ENCODE peak calls at places on chromosomes 2 and 18, in ten cellular contexts. I is Peyer's patch; A is CD8-positive, alpha-beta T cell; C is fibroblast of lung; H is GM23248; L is thoracic aorta; M is astrocyte; S is cardiac muscle cell; T is pancreas; V is aorta. F is an unnamed sample. For H3K4me1 and H3K27me3, the result is how much of the 10 kb centered on the place peaks cover.

GRCh38 chr18:32257073-32257780 is 67.4 kb downstream of the MEP1B start:
- DNase-seq in H (no peak), L (no peak), S (no peak), M (no peak), T (no peak), V (no peak), C (no peak), A (no peak), I (no peak), F (no peak)

GRCh38 chr2:145140658-145141057 is 620.7 kb upstream of the ZEB2 start:
- DNase-seq in M (no peak), I (no peak), A (no peak), V (no peak), L (no peak), T (no peak), S (no peak), H (no peak), C (no peak), F (no peak)

GRCh38 chr2:192195548-192196418 is 1.1 kb upstream of the TMEFF2 start:
- DNase-seq in I (peak), V (peak), A (no peak), C (peak), S (peak), M (peak), H (peak), T (peak), L (no peak), F (no peak)

GRCh38 chr2:19361325-19361990 is 3.0 kb upstream of the OSR1 start:
- DNase-seq in A (no peak), L (no peak), H (peak), S (no peak), V (no peak), I (peak), M (no peak), C (peak), T (peak), F (no peak)

GRCh38 chr2:131567891-131568290 is 40.2 kb downstream of the CCDC74A start:
- DNase-seq in M (no peak), I (no peak), T (no peak), A (no peak), S (no peak), V (no peak), C (no peak), L (no peak), H (peak), F (no peak)

GRCh38 chr2:12293868-12294267 is 422.9 kb upstream of the TRIB2 start:
- DNase-seq in C (peak), H (no peak), A (no peak), M (peak), S (no peak), I (no peak), V (no peak), T (no peak), L (no peak), F (no peak)

GRCh38 chr2:42348113-42348805 is 12.8 kb downstream of the COX7A2L start:
- DNase-seq in A (no peak), S (no peak), C (no peak), L (no peak), M (no peak), T (no peak), H (no peak), I (no peak), V (no peak), F (no peak)

GRCh38 chr2:27903649-27904544 is 13.4 kb downstream of the BABAM2 start:
- DNase-seq in I (no peak), C (peak), V (no peak), T (no peak), A (no peak), H (peak), L (no peak), S (no peak), M (peak), F (no peak)

GRCh38 chr18:8097942-8098341 is 511.3 kb upstream of the RAB12 start:
- DNase-seq in A (no peak), H (no peak), C (no peak), L (no peak), M (no peak), S (no peak), V (no peak), T (no peak), I (no peak), F (no peak)

GRCh38 chr2:217798743-217799552 is 203.8 kb downstream of the TNS1 start:
- DNase-seq in L (peak), C (no peak), A (no peak), S (no peak), T (peak), M (no peak), V (peak), H (no peak), I (no peak), F (no peak)

GRCh38 chr2:163748420-163748819 is 12.6 kb upstream of the FIGN start:
- DNase-seq in I (no peak), T (no peak), A (no peak), V (no peak), L (no peak), M (no peak), H (no peak), C (no peak), S (no peak), F (no peak)

GRCh38 chr18:45012286-45012685 is 331.6 kb downstream of the SETBP1 start:
- DNase-seq in I (no peak), T (no peak), C (peak), L (no peak), V (no peak), A (no peak), M (no peak), S (no peak), H (peak), F (no peak)

GRCh38 chr2:218960196-218961165 is 1.0 kb downstream of the CDK5R2 start:
- DNase-seq in L (no peak), A (no peak), H (no peak), V (no peak), C (no peak), T (no peak), S (no peak), M (no peak), I (no peak), F (no peak)

GRCh38 chr2:9029721-9030120 is 26.2 kb upstream of the MBOAT2 start:
- DNase-seq in V (no peak), L (no peak), A (no peak), H (no peak), M (no peak), S (no peak), C (no peak), T (no peak), I (no peak), F (no peak)

GRCh38 chr2:1601064-1601405 is 143.3 kb downstream of the PXDN start:
- DNase-seq in S (no peak), H (no peak), I (peak), M (no peak), V (no peak), L (no peak), C (no peak), T (no peak), A (no peak), F (no peak)

GRCh38 chr2:1600191-1601063 is 143.9 kb downstream of the PXDN start:
- DNase-seq in V (no peak), H (no peak), C (no peak), T (no peak), L (no peak), A (no peak), S (no peak), M (no peak), I (peak), F (no peak)

GRCh38 chr2:1603059-1603458 is 141.3 kb downstream of the PXDN start:
- DNase-seq in S (no peak), T (no peak), I (peak), V (no peak), H (no peak), L (no peak), C (no peak), A (no peak), M (no peak), F (no peak)

GRCh38 chr2:1602359-1603010 is 141.8 kb downstream of the PXDN start:
- DNase-seq in S (no peak), A (no peak), T (no peak), M (no peak), H (no peak), V (no peak), I (peak), L (no peak), C (no peak), F (no peak)

DNA sequence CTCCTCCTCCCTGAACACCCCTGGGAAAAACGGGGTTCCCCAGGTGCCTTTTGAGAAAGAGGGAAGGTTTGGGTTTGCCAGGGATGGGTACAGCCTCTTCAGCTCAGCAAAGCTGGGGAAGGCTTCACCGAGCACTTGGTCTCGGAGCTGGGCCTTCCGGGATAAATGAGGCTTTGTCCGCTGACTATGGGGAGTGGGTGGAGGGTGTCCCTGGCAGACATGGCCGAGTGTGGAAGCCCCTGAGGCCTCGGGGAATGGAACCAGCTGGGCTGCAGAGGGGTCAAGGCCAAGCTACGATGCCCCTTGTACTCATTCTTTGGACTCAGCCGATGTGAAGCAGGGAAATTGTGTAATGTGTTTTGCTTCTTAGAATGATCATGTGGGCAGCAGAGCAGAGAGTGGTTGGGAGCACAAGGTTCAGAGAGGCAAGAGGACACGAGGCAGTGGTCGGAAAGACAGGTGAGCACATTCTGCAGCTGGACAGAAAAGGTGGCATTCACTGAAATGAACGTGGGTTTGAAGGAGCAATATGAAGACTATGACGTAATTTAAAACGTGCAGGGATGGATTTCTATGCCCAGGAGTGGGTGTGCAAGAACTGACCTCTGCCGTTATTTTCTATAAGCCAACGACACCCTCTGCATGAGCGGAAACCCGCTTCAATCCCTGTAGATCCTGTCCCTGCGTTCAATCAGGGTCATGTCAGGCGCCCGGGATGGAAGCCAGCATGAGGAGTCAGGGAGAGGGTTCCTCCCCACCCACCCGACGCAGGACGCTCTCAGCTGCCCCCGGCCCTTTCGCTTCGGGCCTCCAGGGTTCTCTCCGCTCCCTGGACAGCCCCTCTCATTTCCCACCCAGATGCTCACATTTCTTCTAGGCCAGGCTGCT is 142.6 kb downstream of the PXDN start:
- DNase-seq in S (no peak), I (peak), T (no peak), C (no peak), V (no peak), A (no peak), M (no peak), H (no peak), L (no peak), F (no peak)
- H3K4me1 ChIP-seq in S (under half), I (under half), T (under half), C (under half), V (under half), A (under half), M (under half), H (under half), L (under half), F (under half)

GRCh38 chr2:232420463-232421188 is 14.0 kb downstream of the ALPG start:
- DNase-seq in S (peak), A (peak), M (peak), V (no peak), L (no peak), I (peak), H (peak), T (peak), C (peak), F (no peak)

GRCh38 chr2:232421189-232421785 is 14.6 kb downstream of the ALPG start:
- DNase-seq in L (no peak), I (no peak), H (no peak), T (no peak), C (no peak), A (no peak), M (no peak), V (no peak), S (no peak), F (no peak)

GRCh38 chr2:232419245-232420072 is 12.8 kb downstream of the ALPG start:
- DNase-seq in A (no peak), H (no peak), C (no peak), S (peak), T (no peak), L (no peak), V (no peak), M (no peak), I (no peak), F (no peak)

GRCh38 chr2:232420073-232420454 is 13.4 kb downstream of the ALPG start:
- DNase-seq in I (no peak), C (no peak), H (no peak), M (no peak), S (no peak), V (no peak), A (no peak), T (no peak), L (no peak), F (no peak)

DNA sequence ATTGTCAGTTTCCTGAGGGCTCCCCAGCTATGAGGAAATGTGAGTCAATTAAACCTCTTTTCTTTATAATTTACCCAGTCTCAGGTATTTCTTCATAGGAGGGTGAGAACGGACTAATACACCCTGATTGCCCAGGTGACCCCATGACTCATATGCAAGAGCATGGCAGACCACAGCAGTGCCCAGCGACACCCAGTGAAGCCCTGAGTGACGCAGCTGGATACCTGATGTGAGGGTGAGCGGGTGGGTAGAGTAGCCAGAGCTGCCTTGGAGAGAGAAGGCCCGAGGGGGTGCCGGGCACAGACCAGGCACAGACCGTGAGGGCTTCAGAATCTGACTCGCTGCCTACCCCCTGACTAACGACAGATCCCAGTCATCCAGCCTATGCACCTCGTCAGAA is 15.4 kb downstream of the ALPG start:
- DNase-seq in I (no peak), H (no peak), S (no peak), T (no peak), M (no peak), C (no peak), L (no peak), V (no peak), A (no peak), F (no peak)
- H3K27me3 ChIP-seq in I (under half), H (half or more), S (half or more), T (under half), M (half or more), C (half or more), L (under half), V (under half), A (under half), F (under half)

DNA sequence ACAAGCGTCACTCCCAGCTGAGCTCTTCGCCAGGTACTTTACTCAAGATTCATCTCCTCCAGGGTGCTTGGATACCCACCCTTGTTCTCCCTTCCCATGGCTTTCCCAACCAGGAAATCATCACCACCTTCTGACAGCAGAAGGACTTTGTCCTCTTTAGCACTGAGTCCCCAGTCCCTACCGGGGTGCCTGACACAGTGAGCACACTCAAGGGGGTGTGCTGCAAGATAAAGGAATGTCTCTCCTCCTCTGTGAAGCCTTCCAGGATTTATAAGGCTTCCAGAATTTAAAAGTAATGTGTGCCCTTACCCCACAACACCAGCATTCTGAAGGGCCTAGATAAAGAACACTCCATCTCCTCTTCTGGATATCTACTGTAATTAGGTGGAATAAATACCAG is 39.6 kb downstream of the ACVR1 start:
- DNase-seq in S (no peak), L (no peak), T (no peak), V (no peak), M (no peak), A (no peak), I (no peak), C (no peak), H (no peak), F (no peak)
- H3K4me1 ChIP-seq in S (under half), L (under half), T (under half), V (under half), M (half or more), A (under half), I (under half), C (under half), H (under half), F (under half)

GRCh38 chr2:224401641-224402342 is at the start of gene FAM124B:
- DNase-seq in I (no peak), S (no peak), A (peak), C (no peak), V (peak), H (peak), L (peak), M (no peak), T (no peak), F (no peak)

GRCh38 chr2:224400886-224401632 is 848 bp downstream of the FAM124B start:
- DNase-seq in L (no peak), T (no peak), M (no peak), I (no peak), V (no peak), A (peak), S (no peak), H (no peak), C (no peak), F (no peak)

GRCh38 chr2:224400174-224400810 is 1.6 kb downstream of the FAM124B start:
- DNase-seq in A (no peak), S (no peak), L (no peak), M (no peak), V (no peak), C (no peak), H (no peak), I (no peak), T (no peak), F (no peak)

GRCh38 chr2:224395646-224396390 is 6.1 kb downstream of the FAM124B start:
- DNase-seq in S (no peak), L (no peak), T (no peak), A (no peak), I (no peak), M (no peak), C (no peak), H (peak), V (no peak), F (no peak)

GRCh38 chr2:224398289-224398688 is 3.6 kb downstream of the FAM124B start:
- DNase-seq in I (no peak), H (no peak), L (no peak), C (no peak), S (no peak), V (no peak), M (no peak), A (no peak), T (no peak), F (no peak)
- H3K27me3 ChIP-seq in I (under half), H (under half), L (under half), C (under half), S (under half), V (under half), M (under half), A (under half), T (under half), F (under half)

DNA sequence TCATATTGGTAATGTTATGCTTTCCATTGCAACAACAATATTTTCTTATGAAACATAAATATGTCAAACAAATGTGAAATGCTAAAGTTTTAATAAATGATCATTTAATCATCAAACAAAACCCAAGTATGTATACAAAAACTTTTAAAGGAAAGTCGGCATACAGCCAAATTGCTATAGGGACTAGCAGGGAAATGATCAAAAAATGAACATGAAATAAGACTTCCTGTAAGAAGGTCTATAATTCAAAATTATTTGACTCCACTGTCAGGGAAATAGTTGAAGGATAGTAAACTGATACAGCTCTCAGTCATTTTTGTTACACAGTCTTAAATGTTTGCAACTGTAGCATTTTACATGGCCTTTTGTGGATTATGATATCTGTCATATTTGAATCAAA is 13.7 kb downstream of the MEIS1 start:
- DNase-seq in T (no peak), A (no peak), L (no peak), M (no peak), C (no peak), H (no peak), V (no peak), I (no peak), S (no peak), F (no peak)
- H3K4me1 ChIP-seq in T (under half), A (under half), L (under half), M (under half), C (under half), H (under half), V (under half), I (under half), S (under half), F (under half)

GRCh38 chr2:75194184-75194868 is 5.0 kb downstream of the TACR1 start:
- DNase-seq in C (no peak), A (no peak), S (no peak), V (no peak), T (no peak), L (no peak), I (no peak), H (no peak), M (no peak), F (no peak)
- H3K27me3 ChIP-seq in C (under half), A (under half), S (half or more), V (under half), T (under half), L (under half), I (under half), H (under half), M (under half), F (under half)

F was measured in CD8-positive, alpha-beta memory T cell.